ENCODE peak calls at places on chromosomes 13 and 19, in eight cellular contexts. R is activated naive CD4-positive, alpha-beta T cell treated with anti-CD3 and anti-CD28 coated beads for 36 hours; Z is left colon; A is pancreas; D is iris pigment epithelial cell; Q is effector CD4-positive, alpha-beta T cell; I is C1 segment of cervical spinal cord; N is activated naive CD8-positive, alpha-beta T cell treated with anti-CD3 and anti-CD28 coated beads for 36 hours. O is an unnamed sample.

GRCh38 chr13:26968431-26969335 is 202.9 kb downstream of the USP12 start:
- DNase-seq in R (no peak), Z (peak), A (peak), D (no peak), Q (no peak), I (no peak), N (no peak), O (no peak)

GRCh38 chr19:42421101-42421500 is 6.1 kb downstream of the LIPE start:
- DNase-seq in R (no peak), Z (no peak), A (no peak), D (no peak), Q (no peak), I (no peak), N (no peak), O (no peak)

GRCh38 chr19:14112809-14113385 is 4.7 kb downstream of the PRKACA start:
- DNase-seq in R (no peak), Z (no peak), A (no peak), D (no peak), Q (no peak), I (no peak), N (no peak), O (no peak)

GRCh38 chr19:4066176-4066606 is 508 bp downstream of the ZBTB7A start:
- DNase-seq in R (peak), Z (peak), A (peak), D (no peak), Q (peak), I (peak), N (peak), O (no peak)

GRCh38 chr19:19345232-19345631 is 24.6 kb downstream of the MAU2 start:
- DNase-seq in R (no peak), Z (no peak), A (no peak), D (no peak), Q (no peak), I (no peak), N (no peak), O (no peak)

GRCh38 chr19:30356951-30357579 is 15.1 kb upstream of the ZNF536 start:
- DNase-seq in R (no peak), Z (no peak), A (no peak), D (no peak), Q (no peak), I (no peak), N (no peak), O (no peak)

GRCh38 chr13:109226631-109227030 is 559.8 kb downstream of the IRS2 start:
- DNase-seq in R (no peak), Z (no peak), A (no peak), D (no peak), Q (no peak), I (no peak), N (no peak), O (no peak)

GRCh38 chr19:10114651-10115391 is 3.3 kb downstream of the P2RY11 start:
- DNase-seq in R (no peak), Z (no peak), A (peak), D (no peak), Q (no peak), I (no peak), N (peak), O (no peak)

GRCh38 chr13:51849145-51850101 is 4.4 kb upstream of the TMEM272 start:
- DNase-seq in R (peak), Z (peak), A (no peak), D (peak), Q (no peak), I (no peak), N (peak), O (peak)

GRCh38 chr19:48588670-48589399 is 17.7 kb upstream of the SPACA4 start:
- DNase-seq in R (peak), Z (peak), A (peak), D (peak), Q (peak), I (peak), N (peak), O (peak)

GRCh38 chr19:21084343-21084742 is 2.3 kb downstream of the ZNF714 start:
- DNase-seq in R (peak), Z (no peak), A (no peak), D (peak), Q (no peak), I (no peak), N (peak), O (peak)

GRCh38 chr19:18768997-18769891 is 21.9 kb downstream of the COMP start:
- DNase-seq in R (no peak), Z (no peak), A (peak), D (no peak), Q (no peak), I (no peak), N (no peak), O (no peak)

GRCh38 chr13:99191900-99192399 is 8.7 kb upstream of the UBAC2 start:
- DNase-seq in R (no peak), Z (peak), A (no peak), D (peak), Q (no peak), I (no peak), N (no peak), O (no peak)

GRCh38 chr13:41246969-41247750 is 16.2 kb downstream of the MTRF1 start:
- DNase-seq in R (no peak), Z (no peak), A (no peak), D (no peak), Q (no peak), I (no peak), N (no peak), O (no peak)

O was measured in GM13976.